ENCODE peak calls at places on chromosomes 3 and 15, in five cellular contexts. C is A549, D is HepG2, A is K562, K is endothelial cell of umbilical vein. E is an unnamed sample.

GRCh38 chr3:88059380-88060160 is 515 bp downstream of the ZNF654 start:
- DNase-seq in C (peak), A (peak), D (no peak), K (no peak), E (peak)

GRCh38 chr3:24683090-24683489 is 188.4 kb upstream of the THRB start:
- DNase-seq in A (no peak), K (no peak), C (no peak), D (peak), E (no peak)

GRCh38 chr15:89368566-89369223 is 34.1 kb upstream of the POLG start:
- DNase-seq in A (no peak), D (no peak), C (no peak), K (no peak), E (no peak)

GRCh38 chr15:75750261-75751050 is 37.8 kb upstream of the CSPG4 start:
- DNase-seq in A (no peak), C (no peak), K (no peak), D (no peak), E (no peak)

GRCh38 chr15:68447209-68447608 is 15.2 kb upstream of the ITGA11 start:
- DNase-seq in K (no peak), C (no peak), A (no peak), D (no peak), E (no peak)

GRCh38 chr15:90711418-90711824 is 5.7 kb upstream of the BLM start:
- DNase-seq in A (no peak), C (no peak), D (no peak), K (no peak), E (no peak)

GRCh38 chr15:51267714-51268105 is 70.7 kb downstream of the CYP19A1 start:
- DNase-seq in D (no peak), A (no peak), C (peak), K (no peak), E (peak)

GRCh38 chr3:24686764-24687163 is 192.1 kb upstream of the THRB start:
- DNase-seq in C (no peak), D (no peak), K (no peak), A (no peak), E (peak)

GRCh38 chr3:50237754-50238548 is 1.9 kb downstream of the GNAI2 start:
- DNase-seq in C (no peak), A (no peak), K (peak), D (no peak), E (peak)

GRCh38 chr3:127865941-127866340 is 43.6 kb upstream of the MGLL start:
- DNase-seq in C (no peak), D (no peak), A (no peak), K (no peak), E (no peak)
- TF ChIP-seq CTCF in C (no peak), D (no peak), A (no peak), K (no peak), E (no peak)

GRCh38 chr3:12158387-12159226 is at the start of gene TIMP4:
- DNase-seq in C (peak), K (no peak), A (no peak), D (peak), E (no peak)
- TF ChIP-seq POLR2A in C (peak), K (no peak), A (no peak), D (no peak), E (no peak)

GRCh38 chr15:70054884-70055387 is 42.8 kb downstream of the TLE3 start:
- DNase-seq in K (no peak), C (no peak), D (no peak), A (peak), E (no peak)

GRCh38 chr15:70053703-70054229 is 44.0 kb downstream of the TLE3 start:
- DNase-seq in D (no peak), A (no peak), K (no peak), C (no peak), E (no peak)

GRCh38 chr15:70054366-70054765 is 43.4 kb downstream of the TLE3 start:
- DNase-seq in K (no peak), D (no peak), A (no peak), C (no peak), E (no peak)

GRCh38 chr15:70056091-70056680 is 41.5 kb downstream of the TLE3 start:
- DNase-seq in C (no peak), D (no peak), K (no peak), A (peak), E (no peak)

DNA sequence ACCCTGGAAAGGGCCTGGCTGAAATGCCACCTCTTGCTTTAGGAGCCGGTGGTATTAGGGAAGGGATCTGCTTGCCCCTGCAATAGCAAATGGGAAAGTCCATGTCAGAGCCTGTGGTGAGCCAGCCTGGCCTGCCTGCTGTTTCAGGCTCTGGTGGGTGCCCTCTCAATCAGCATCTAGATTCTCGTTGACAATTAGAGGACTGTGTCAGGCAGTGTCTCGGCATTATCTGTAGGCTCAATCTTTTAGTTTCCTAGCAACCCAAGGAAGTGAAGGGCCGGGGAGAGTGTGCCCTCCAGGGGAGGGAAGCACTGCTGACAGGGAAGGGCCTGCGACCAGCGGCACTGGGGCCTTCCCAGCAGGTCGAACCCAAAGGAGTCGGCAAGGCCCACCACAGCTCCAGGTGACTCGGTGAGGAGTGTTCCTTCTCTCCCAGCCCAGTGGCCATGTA is 42.1 kb downstream of the TLE3 start:
- DNase-seq in C (no peak), D (no peak), K (no peak), A (peak), E (no peak)
- TF ChIP-seq MYC in C (no peak), D (no peak), K (no peak), A (no peak), E (no peak)

GRCh38 chr3:81003008-81003407 is 758.4 kb downstream of the GBE1 start:
- DNase-seq in D (no peak), C (no peak), A (no peak), K (no peak), E (no peak)

GRCh38 chr3:81003817-81004216 is 757.6 kb downstream of the GBE1 start:
- DNase-seq in K (no peak), A (no peak), D (no peak), C (no peak), E (no peak)

GRCh38 chr3:81005992-81006391 is 755.5 kb downstream of the GBE1 start:
- DNase-seq in A (peak), C (no peak), D (no peak), K (no peak), E (no peak)
- TF ChIP-seq CTCF in A (no peak), C (no peak), D (no peak), K (no peak), E (no peak)

DNA sequence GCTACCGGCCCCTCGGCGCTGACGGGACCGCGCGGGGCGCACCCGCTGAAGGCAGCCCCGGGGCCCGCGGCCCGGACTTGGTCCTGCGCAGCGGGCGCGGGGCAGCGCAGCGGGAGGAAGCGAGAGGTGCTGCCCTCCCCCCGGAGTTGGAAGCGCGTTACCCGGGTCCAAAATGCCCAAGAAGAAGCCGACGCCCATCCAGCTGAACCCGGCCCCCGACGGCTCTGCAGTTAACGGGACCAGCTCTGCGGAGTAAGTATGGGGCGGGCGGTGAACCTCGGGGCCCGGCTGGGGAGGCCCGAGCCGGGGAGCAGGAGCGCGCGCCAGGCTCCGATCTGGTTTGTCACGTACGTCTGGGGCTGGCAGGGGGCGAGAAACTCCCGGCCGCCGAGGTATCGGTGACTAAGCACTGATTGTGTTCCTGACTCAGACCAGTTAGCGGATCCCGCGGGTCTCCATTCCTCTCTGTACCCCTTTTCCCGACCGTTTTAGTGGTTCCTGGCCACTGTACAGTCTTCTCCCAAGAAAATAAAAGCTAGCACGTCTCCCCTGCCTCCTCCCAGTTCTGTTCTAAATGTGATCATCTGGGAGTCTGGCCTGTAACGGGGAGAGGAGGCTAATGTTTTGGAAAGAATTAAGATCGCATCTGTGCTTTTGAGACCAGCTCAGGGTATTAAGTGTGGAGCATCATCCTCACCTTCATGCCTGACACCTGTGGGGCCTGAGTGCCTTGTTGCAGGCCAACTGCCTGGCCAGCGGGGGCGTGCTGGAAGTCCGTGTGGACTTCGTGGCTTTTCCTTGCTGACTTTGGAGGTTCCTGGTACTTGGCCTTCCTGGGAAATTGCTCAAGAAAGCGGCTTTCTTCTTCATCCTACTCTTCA is 704 bp downstream of the MAP2K1 start:
- DNase-seq in D (peak), C (peak), K (peak), A (peak), E (peak)
- TF ChIP-seq POLR2A in D (no peak), C (no peak), K (peak), A (no peak), E (no peak)

GRCh38 chr3:168956087-168956486 is 707.4 kb downstream of the MECOM start:
- DNase-seq in C (no peak), K (no peak), D (no peak), A (no peak), E (no peak)
- TF ChIP-seq MYC in C (no peak), K (no peak), D (no peak), A (no peak), E (no peak)

DNA sequence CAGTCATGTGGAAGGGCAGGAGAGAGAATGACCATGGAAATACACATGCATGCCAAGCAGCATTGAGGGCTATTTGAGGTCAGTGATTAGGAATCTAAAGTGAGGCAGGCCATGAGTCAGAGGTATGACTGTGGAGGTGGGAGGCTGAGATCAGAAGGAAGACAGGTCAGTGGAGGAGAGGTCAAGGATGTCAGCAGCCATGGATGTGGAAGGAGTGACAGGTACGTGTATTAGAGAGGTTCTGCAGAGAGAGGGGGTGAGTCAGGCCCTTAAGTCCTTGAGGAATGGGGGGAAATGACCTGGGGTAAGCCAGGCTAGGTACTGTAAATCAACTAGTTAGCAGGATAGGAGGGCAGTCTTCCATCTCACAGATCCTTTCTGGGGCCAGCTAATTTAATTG is 166.6 kb downstream of the ANO10 start:
- DNase-seq in A (no peak), K (peak), D (peak), C (peak), E (no peak)
- TF ChIP-seq CTCF in A (no peak), K (no peak), D (no peak), C (no peak), E (no peak)

GRCh38 chr3:149009732-149010131 is 18.4 kb downstream of the GYG1 start:
- DNase-seq in D (no peak), K (no peak), C (no peak), A (no peak), E (peak)

GRCh38 chr3:149007567-149008257 is 16.4 kb downstream of the GYG1 start:
- DNase-seq in K (no peak), D (no peak), A (no peak), C (no peak), E (no peak)

GRCh38 chr3:149010966-149011365 is 19.6 kb downstream of the GYG1 start:
- DNase-seq in A (no peak), C (no peak), D (no peak), K (no peak), E (no peak)

GRCh38 chr3:149011676-149012075 is 20.3 kb downstream of the GYG1 start:
- DNase-seq in K (no peak), A (no peak), C (no peak), D (no peak), E (no peak)

DNA sequence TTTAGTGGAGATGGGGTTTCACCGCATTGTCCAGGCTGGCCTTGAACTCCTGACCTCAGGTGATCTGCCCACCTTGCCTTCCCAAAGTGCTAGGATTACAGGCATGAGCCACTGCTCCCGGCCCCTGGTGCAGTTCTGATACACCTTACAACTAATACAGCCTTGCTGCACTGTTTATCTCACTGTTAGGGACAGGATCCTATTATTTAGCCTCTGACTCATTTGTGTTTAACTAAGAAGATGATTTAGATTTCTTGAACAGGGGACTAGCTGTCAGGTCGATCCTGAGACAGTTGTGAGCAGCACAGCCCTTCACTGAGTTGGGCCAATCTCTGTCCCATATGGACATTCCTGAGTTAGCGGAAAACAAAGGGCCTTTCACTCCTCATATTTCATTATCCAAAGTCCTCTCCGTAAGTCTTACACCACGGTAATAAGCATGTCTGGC is 19.2 kb downstream of the GYG1 start:
- DNase-seq in A (no peak), K (no peak), C (no peak), D (peak), E (no peak)
- TF ChIP-seq POLR2A in A (no peak), K (no peak), C (no peak), D (no peak), E (no peak)

GRCh38 chr3:3772920-3773319 is 26.3 kb upstream of the LRRN1 start:
- DNase-seq in C (no peak), D (no peak), K (no peak), A (no peak), E (no peak)
- TF ChIP-seq MYC in C (no peak), D (no peak), K (no peak), A (no peak), E (no peak)

DNA sequence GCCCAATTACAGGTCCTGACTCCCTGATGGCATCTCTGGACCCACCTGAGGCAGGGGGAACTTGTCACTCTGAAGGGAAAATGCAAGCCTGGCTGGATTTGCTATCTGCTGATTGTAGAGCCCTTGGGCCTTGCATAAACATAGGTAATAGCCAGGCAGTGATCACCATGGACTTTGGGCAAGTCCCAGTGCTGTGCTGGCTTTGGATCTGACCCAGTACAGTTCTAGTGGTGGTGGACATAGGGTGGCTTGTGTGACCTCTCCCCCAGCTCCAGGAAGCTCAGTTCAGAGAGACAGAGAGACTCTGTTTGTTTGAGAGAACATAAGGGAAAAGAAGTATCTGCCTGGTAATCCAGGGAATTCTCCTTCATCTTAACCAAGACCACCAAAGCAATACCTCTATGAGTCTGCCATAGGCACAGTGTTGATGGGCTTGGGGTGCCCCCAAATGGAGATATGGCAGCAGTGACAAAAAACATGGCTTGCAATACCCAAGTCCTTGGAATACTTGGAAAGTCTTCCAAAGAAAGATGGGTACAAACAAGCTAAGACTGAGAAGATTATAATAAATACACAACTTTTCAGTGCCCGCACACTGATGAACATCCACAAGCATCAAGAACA is 348.5 kb downstream of the PYDC2 start:
- DNase-seq in C (no peak), D (peak), K (no peak), A (no peak), E (no peak)
- TF ChIP-seq CTCF in C (no peak), D (peak), K (no peak), A (no peak), E (no peak)